ENCODE peak calls at places on chromosome 7, in nine cellular contexts. M is fibroblast of lung, E is SK-N-MC, W is keratinocyte, P is HCT116, R is mammary epithelial cell, V is K562, G is MM.1S, D is GM23248. K is an unnamed sample.

GRCh38 chr7:142745091-142745635 is 4.1 kb upstream of the PRSS1 start:
- DNase-seq in M (no peak), E (no peak), W (no peak), P (no peak), R (no peak), V (no peak), G (no peak), D (peak; percentile 28), K (no peak)

GRCh38 chr7:44735403-44736165 is 13.1 kb upstream of the ZMIZ2 start:
- DNase-seq in M (peak; percentile 95), E (no peak), W (peak; percentile 85), P (peak; percentile 93), R (peak; percentile 97), V (no peak), G (peak; percentile 15), D (peak; percentile 96), K (no peak)

GRCh38 chr7:42227523-42227922 is 9.5 kb downstream of the GLI3 start:
- DNase-seq in M (no peak), E (no peak), W (no peak), P (no peak), R (peak; percentile 56), V (no peak), G (peak; percentile 64), D (no peak), K (peak; percentile 87)

GRCh38 chr7:70539196-70539595 is 592.7 kb upstream of the GALNT17 start:
- DNase-seq in M (no peak), E (no peak), W (no peak), P (no peak), R (no peak), V (no peak), G (no peak), D (no peak), K (no peak)

GRCh38 chr7:152054377-152055230 is 29.1 kb downstream of the GALNT11 start:
- DNase-seq in M (peak; percentile 70), E (no peak), W (no peak), P (no peak), R (peak; percentile 36), V (no peak), G (no peak), D (peak; percentile 95), K (peak; percentile 23)

GRCh38 chr7:36047254-36047653 is 105.8 kb upstream of the EEPD1 start:
- DNase-seq in M (no peak), E (no peak), W (no peak), P (no peak), R (no peak), V (no peak), G (no peak), D (peak; percentile 23), K (peak; percentile 29)

GRCh38 chr7:131602994-131603372 is 46.6 kb upstream of the PODXL start:
- DNase-seq in M (no peak), E (no peak), W (no peak), P (no peak), R (peak; percentile 13), V (no peak), G (no peak), D (peak; percentile 48), K (no peak)

GRCh38 chr7:90580051-90580450 is 16.1 kb upstream of the CDK14 start:
- DNase-seq in M (no peak), E (no peak), W (no peak), P (no peak), R (peak; percentile 69), V (no peak), G (no peak), D (peak; percentile 30), K (no peak)

GRCh38 chr7:101303102-101303701 is 18.4 kb downstream of the IFT22 start:
- DNase-seq in M (no peak), E (no peak), W (no peak), P (no peak), R (no peak), V (no peak), G (no peak), D (peak; percentile 19), K (peak; percentile 66)

GRCh38 chr7:101302641-101303101 is 18.9 kb downstream of the IFT22 start:
- DNase-seq in M (no peak), E (no peak), W (no peak), P (no peak), R (no peak), V (no peak), G (no peak), D (no peak), K (peak; percentile 94)

GRCh38 chr7:101299511-101300464 is 21.8 kb downstream of the IFT22 start:
- DNase-seq in M (no peak), E (no peak), W (no peak), P (no peak), R (no peak), V (no peak), G (no peak), D (no peak), K (peak; percentile 64)

GRCh38 chr7:101306307-101306706 is 15.3 kb downstream of the IFT22 start:
- DNase-seq in M (no peak), E (no peak), W (no peak), P (no peak), R (no peak), V (no peak), G (no peak), D (no peak), K (no peak)

DNA sequence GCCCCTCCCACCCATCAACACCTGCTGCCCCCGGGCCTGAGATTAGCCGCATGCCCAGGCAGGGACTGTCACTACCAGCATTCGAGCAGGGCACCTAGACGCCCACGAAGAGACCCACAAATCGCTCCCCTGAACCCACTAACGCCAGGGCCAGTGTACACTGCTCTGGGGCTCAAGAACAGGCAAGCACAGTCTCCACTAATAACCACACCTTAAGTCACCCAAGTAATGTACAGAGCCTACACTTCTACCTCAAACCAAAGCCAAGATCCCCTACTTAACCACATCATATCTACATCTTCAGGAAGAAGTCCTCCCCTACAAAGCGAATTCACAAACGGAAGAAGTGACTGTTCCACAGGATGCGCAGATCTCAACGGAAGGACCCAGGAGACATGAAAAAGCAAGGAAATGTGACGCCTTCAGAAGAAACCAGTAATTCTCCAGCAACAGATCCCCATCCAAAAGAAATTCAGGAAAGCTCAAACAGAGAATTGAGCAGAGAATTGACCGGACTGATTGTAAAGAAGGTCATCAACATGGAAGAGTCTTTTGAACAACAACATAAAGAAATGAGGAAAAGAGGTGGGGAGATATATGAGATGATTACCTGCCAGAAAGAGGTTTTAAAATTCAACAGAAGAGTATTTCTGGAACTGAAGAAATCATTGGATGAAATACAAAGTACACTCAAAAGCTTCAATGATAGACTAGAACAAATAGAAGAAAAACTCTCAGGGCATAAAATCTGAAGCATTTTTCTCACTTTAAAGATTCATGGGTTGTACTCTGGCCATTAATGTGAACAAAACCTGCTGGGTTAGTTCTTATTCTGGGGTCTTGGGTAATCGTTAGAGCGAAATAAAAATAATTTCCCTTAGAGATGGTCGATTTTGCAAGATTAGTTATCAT is 20.9 kb downstream of the IFT22 start:
- DNase-seq in M (no peak), E (no peak), W (no peak), P (no peak), R (no peak), V (no peak), G (no peak), D (no peak), K (no peak)
- TF ChIP-seq EZH2 in M (peak; percentile 88), E (no peak), W (peak; percentile 57), P (no peak), R (peak; percentile 89), V (no peak), G (no peak), D (no peak), K (no peak)

GRCh38 chr7:133771778-133772421 is 355.2 kb upstream of the LRGUK start:
- DNase-seq in M (no peak), E (no peak), W (peak; percentile 13), P (no peak), R (peak; percentile 27), V (no peak), G (no peak), D (no peak), K (no peak)

GRCh38 chr7:133775201-133775600 is 351.9 kb upstream of the LRGUK start:
- DNase-seq in M (no peak), E (no peak), W (no peak), P (no peak), R (no peak), V (no peak), G (no peak), D (no peak), K (no peak)

GRCh38 chr7:133770863-133771492 is 356.2 kb upstream of the LRGUK start:
- DNase-seq in M (peak; percentile 47), E (no peak), W (no peak), P (no peak), R (peak; percentile 70), V (no peak), G (no peak), D (peak; percentile 58), K (no peak)

GRCh38 chr7:133777701-133778100 is 349.4 kb upstream of the LRGUK start:
- DNase-seq in M (no peak), E (no peak), W (no peak), P (no peak), R (peak; percentile 42), V (no peak), G (no peak), D (no peak), K (no peak)

DNA sequence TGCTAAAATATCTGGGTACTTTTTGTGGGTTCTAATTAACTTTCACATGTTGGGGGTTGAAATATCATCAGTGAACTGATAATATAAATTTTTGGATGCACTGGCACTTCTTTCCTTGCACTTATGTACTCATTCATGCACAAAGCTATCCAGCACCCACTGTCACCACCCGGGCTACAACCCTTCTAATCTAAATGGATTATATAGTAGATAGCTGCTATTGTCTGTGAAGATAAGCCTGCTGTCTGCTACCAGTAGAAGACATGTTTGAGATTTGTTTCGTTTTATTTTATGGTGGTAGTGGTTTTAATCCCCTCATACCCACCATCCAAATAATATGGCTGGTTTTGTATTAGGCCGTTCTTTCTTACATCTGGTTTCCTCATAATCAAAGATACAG is 353.5 kb upstream of the LRGUK start:
- DNase-seq in M (no peak), E (no peak), W (no peak), P (no peak), R (no peak), V (no peak), G (no peak), D (no peak), K (no peak)
- TF ChIP-seq EZH2 in M (no peak), E (no peak), W (no peak), P (no peak), R (no peak), V (no peak), G (no peak), D (no peak), K (no peak)

GRCh38 chr7:4958477-4959301 is at the start of gene MMD2:
- DNase-seq in M (no peak), E (no peak), W (no peak), P (no peak), R (no peak), V (no peak), G (no peak), D (no peak), K (peak; percentile 72)
- TF ChIP-seq EZH2 in M (peak; percentile 87), E (no peak), W (peak; percentile 97), P (no peak), R (peak; percentile 61), V (no peak), G (no peak), D (peak; percentile 70), K (no peak)

GRCh38 chr7:27179503-27180430 is 5.3 kb downstream of the HOXA11 start:
- DNase-seq in M (peak; percentile 56), E (no peak), W (no peak), P (no peak), R (peak; percentile 35), V (peak; percentile 80), G (no peak), D (peak; percentile 94), K (peak; percentile 89)

GRCh38 chr7:27177795-27178320 is 3.7 kb upstream of the HOXA10 start:
- DNase-seq in M (no peak), E (no peak), W (no peak), P (no peak), R (no peak), V (no peak), G (no peak), D (peak; percentile 54), K (no peak)

GRCh38 chr7:27178366-27178765 is 4.2 kb upstream of the HOXA10 start:
- DNase-seq in M (no peak), E (no peak), W (no peak), P (no peak), R (no peak), V (no peak), G (no peak), D (peak; percentile 95), K (no peak)

GRCh38 chr7:27180431-27181175 is 4.4 kb downstream of the HOXA11 start:
- DNase-seq in M (no peak), E (no peak), W (no peak), P (no peak), R (no peak), V (no peak), G (no peak), D (no peak), K (no peak)

DNA sequence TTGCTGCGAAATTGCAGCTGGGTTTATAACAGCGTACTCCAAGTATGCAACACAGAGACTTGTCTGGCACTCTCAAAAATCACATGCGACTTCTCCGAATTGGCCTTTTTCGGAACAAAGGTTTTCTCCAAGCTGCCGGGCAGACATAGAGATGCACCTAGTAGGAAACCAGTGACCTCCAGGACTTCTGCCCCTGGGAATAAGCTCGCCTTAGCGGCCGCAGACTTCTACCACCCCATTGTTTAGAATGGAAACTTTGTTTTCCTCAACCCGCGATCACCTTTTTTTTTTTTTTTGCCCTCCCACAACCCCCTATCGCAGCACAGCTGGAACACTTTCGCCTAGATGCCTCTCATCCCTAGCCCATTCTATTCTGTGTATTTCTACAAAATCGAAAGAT is 4.9 kb upstream of the HOXA10 start:
- DNase-seq in M (no peak), E (no peak), W (no peak), P (no peak), R (no peak), V (no peak), G (no peak), D (peak; percentile 57), K (no peak)
- TF ChIP-seq EZH2 in M (no peak), E (no peak), W (no peak), P (no peak), R (no peak), V (no peak), G (no peak), D (no peak), K (peak; percentile 88)

K was measured in GM23338.